ENCODE peak calls at places on chromosomes 16 and 17, in five cellular contexts. H is psoas muscle; L is CD8-positive, alpha-beta memory T cell; J is OCI-LY7; I is Panc1. G is an unnamed sample. For H3K4me1 and H3K36me3, the result is how much of the 10 kb centered on the place peaks cover.

GRCh38 chr17:40086150-40087044 is 14.0 kb downstream of the NR1D1 start:
- DNase-seq in H (peak), L (peak), J (peak), I (no peak), G (peak)

GRCh38 chr17:8282345-8282744 is 6.1 kb upstream of the RANGRF start:
- DNase-seq in H (no peak), L (no peak), J (no peak), I (no peak), G (no peak)

GRCh38 chr17:33055746-33056145 is 64.1 kb downstream of the SPACA3 start:
- DNase-seq in H (no peak), L (no peak), J (no peak), I (no peak), G (no peak)

GRCh38 chr16:83914091-83914710 is 15.3 kb downstream of the MLYCD start:
- DNase-seq in H (no peak), L (no peak), J (no peak), I (no peak), G (no peak)

GRCh38 chr16:53035176-53035942 is 17.3 kb downstream of the CHD9NB start:
- DNase-seq in H (no peak), L (no peak), J (no peak), I (no peak), G (no peak)

GRCh38 chr17:56678249-56679144 is 85.0 kb downstream of the NOG start:
- DNase-seq in H (no peak), L (no peak), J (no peak), I (no peak), G (no peak)

GRCh38 chr17:4527552-4527951 is 27.6 kb downstream of the MYBBP1A start:
- DNase-seq in H (no peak), L (no peak), J (no peak), I (no peak), G (no peak)

GRCh38 chr16:81908466-81909230 is 102.6 kb downstream of the SDR42E1 start:
- DNase-seq in H (no peak), L (no peak), J (no peak), I (no peak), G (no peak)

GRCh38 chr17:48644159-48644558 is 18.0 kb upstream of the HOXB9 start:
- DNase-seq in H (no peak), L (no peak), J (no peak), I (no peak), G (no peak)

GRCh38 chr17:26792486-26792885 is 501.4 kb upstream of the WSB1 start:
- DNase-seq in H (no peak), L (no peak), J (no peak), I (peak), G (no peak)

GRCh38 chr17:77354721-77355455 is 214.1 kb downstream of the SEC14L1 start:
- DNase-seq in H (peak), L (no peak), J (no peak), I (no peak), G (no peak)

GRCh38 chr17:71237903-71238538 is 882.8 kb upstream of the SOX9 start:
- DNase-seq in H (no peak), L (no peak), J (peak), I (peak), G (no peak)

DNA sequence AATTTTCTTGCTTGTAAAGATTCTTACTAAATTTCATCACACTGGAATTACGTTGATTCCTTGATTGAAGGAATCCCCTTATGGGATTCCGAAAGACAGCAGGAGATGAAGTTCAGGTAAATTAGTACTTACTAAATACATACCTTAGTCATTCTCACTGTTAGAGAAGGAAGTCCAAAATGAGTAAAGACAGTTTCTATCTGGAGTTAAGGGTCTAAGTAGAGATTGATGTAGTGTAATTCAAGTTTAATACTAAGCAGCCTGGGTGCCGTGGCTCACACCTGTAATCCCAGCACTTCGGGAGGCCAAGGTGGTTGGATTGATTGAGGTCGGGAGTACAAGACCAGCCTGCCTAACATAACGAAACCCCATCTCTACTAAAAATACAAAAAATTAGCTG is 9.6 kb downstream of the DDX42 start:
- DNase-seq in H (no peak), L (no peak), J (no peak), I (no peak), G (no peak)
- H3K4me1 ChIP-seq in H (under half), L (under half), J (under half), I (under half), G (under half)

GRCh38 chr17:63335818-63336217 is 110.3 kb downstream of the CYB561 start:
- DNase-seq in H (no peak), L (no peak), J (no peak), I (no peak), G (no peak)
- H3K36me3 ChIP-seq in H (under half), L (under half), J (under half), I (under half), G (under half)

DNA sequence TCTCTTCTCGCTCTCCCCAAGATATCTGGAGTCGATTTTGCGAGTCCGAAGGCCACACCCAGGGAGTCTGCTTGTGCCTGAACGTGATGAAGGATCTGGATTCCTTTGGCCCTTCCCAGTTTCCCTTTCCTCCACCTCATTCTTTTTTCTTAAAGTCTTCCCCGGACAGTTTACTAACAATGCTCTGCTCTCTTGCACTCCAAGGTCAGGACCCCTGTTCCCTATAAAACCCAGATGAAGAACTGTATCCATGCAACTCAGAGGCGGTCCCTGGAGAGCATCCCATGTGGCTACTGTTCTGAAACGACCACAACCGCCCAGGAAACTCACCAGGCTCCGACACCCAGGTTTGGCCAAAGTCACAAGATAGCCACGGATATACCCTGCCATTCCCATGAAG is 125.5 kb upstream of the ZFHX3 start:
- DNase-seq in H (no peak), L (no peak), J (no peak), I (no peak), G (no peak)
- H3K4me3 ChIP-seq in H (peak), L (no peak), J (no peak), I (no peak), G (peak)

GRCh38 chr16:79608976-79609375 is 8.4 kb upstream of the MAF start:
- DNase-seq in H (no peak), L (no peak), J (no peak), I (no peak), G (no peak)
- H3K4me1 ChIP-seq in H (under half), L (under half), J (under half), I (under half), G (under half)

GRCh38 chr17:596287-596686 is 118.4 kb downstream of the VPS53 start:
- DNase-seq in H (no peak), L (no peak), J (no peak), I (no peak), G (no peak)
- H3K36me3 ChIP-seq in H (under half), L (under half), J (under half), I (under half), G (under half)

GRCh38 chr17:73468221-73468620 is 156.4 kb upstream of the CDC42EP4 start:
- DNase-seq in H (no peak), L (no peak), J (no peak), I (no peak), G (no peak)
- H3K4me3 ChIP-seq in H (no peak), L (no peak), J (no peak), I (no peak), G (no peak)

GRCh38 chr17:29709861-29710849 is 87.4 kb upstream of the CORO6 start:
- DNase-seq in H (no peak), L (no peak), J (no peak), I (no peak), G (no peak)

GRCh38 chr17:29710891-29711418 is 88.2 kb upstream of the CORO6 start:
- DNase-seq in H (no peak), L (no peak), J (no peak), I (no peak), G (peak)

GRCh38 chr17:29706045-29706431 is 83.3 kb upstream of the CORO6 start:
- DNase-seq in H (no peak), L (no peak), J (no peak), I (no peak), G (no peak)

GRCh38 chr17:29705352-29705751 is 82.6 kb upstream of the CORO6 start:
- DNase-seq in H (no peak), L (no peak), J (peak), I (no peak), G (no peak)

GRCh38 chr17:29707212-29707571 is 84.5 kb upstream of the CORO6 start:
- DNase-seq in H (no peak), L (no peak), J (no peak), I (no peak), G (no peak)
- H3K4me1 ChIP-seq in H (half or more), L (under half), J (under half), I (under half), G (under half)

DNA sequence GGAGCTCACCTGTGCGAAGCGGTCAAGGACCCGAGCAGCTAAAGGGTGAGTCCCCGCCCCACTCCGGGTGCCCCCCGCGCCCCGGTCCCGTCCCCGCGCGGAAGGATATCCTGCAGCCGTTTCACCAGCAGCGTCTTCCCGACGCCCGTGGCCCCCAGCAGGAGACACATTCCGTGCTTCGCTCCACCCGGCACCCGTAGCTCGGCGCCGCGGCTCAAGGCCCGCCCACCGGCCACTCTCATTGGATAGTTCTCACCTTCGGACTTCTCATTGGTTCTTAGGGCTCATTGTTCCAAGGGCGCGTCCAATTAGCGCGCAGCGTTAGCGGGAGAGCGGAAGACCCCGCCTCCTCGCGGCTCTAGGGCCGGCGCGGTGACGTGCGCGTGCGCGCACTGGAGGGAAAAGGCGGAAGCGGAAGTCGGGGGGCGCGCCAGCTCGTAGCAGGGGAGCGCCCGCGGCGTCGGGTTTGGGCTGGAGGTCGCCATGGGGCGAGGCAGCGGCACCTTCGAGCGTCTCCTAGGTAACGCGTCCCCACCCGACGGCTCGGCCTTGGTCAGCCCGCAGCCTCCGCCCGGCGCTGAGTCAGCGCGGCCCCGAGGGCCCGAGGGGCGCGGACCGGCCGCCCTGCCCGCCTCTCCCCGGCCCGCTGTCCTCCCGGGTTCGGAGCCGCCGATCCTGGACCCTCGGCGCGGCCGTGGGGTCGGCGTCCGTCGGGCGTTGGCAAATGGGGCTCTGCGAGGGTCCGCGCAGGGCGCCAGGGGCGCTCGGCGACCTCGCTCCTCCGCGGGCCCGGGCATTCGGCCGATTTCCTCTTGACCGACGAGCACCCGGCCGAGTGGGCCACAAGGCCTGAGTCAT is at the start of the genes ARL16 and HGS:
- DNase-seq in H (peak), L (peak), J (peak), I (peak), G (peak)
- H3K36me3 ChIP-seq in H (under half), L (under half), J (under half), I (under half), G (under half)

DNA sequence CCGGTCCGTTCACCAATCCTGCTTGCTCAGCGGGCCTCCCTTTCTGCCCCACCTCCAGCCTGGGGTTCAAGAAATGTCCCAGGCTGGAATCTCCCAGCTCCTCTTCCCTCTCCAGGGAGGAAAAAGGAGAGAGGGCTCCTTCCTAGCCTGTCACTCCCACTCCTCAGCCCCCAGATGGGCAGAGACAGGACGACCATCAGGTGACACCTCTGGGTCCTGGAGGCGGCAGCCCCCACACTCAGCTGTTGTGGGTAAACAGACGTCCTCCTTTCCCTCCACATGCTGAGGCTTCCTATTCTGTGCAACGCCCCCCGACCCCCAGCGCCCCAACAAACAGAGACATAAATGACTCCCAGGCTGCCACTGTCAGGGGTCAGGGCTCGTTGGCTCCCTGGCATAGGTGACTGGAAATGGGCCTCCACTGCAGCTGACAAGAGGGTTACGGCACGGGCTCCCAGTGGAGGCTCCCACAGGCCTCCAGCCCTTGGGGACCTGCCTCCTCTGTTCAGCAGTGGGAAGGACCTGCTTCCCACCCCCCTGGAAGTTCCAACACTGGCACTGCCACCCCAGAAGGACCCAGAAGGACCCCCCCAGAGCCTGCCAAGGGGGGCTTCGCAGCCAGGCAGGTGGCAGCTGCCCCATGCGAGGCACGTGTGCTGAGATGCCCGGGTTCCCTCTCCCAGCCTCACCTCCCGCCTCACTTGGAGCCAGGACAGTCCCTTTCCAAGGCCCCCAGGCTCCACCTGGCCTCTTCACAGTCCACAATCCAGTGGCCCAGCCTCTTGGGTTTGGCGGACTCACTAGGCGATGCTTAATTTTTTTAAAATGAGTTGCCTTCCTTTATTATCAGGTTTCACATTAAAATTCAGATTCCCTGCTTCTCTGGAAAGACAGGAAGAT is 232.3 kb downstream of the KATNIP start:
- DNase-seq in H (no peak), L (no peak), J (no peak), I (no peak), G (no peak)
- H3K4me3 ChIP-seq in H (no peak), L (no peak), J (no peak), I (no peak), G (no peak)